ENCODE peak calls at places on chromosomes 12 and 14, in six cellular contexts. One of them, this sample, is unnamed.

GRCh38 chr14:77041837-77042557 is 13.5 kb upstream of the IRF2BPL start:
- DNase-seq in psoas muscle: peak
- DNase-seq in lower lobe of right lung: no peak
- DNase-seq in GM12864: no peak
- DNase-seq in A549: no peak
- DNase-seq in IMR-90: peak
- DNase-seq in this sample: peak

GRCh38 chr12:27434673-27435565 is 11.6 kb upstream of the SMCO2 start:
- DNase-seq in psoas muscle: no peak
- DNase-seq in lower lobe of right lung: no peak
- DNase-seq in GM12864: no peak
- DNase-seq in A549: peak
- DNase-seq in IMR-90: no peak
- DNase-seq in this sample: peak

GRCh38 chr12:93050026-93050747 is 121.1 kb upstream of the EEA1 start:
- DNase-seq in psoas muscle: no peak
- DNase-seq in lower lobe of right lung: no peak
- DNase-seq in GM12864: no peak
- DNase-seq in A549: no peak
- DNase-seq in IMR-90: peak
- DNase-seq in this sample: peak

GRCh38 chr12:2120982-2121758 is 68.4 kb downstream of the CACNA1C start:
- DNase-seq in psoas muscle: no peak
- DNase-seq in lower lobe of right lung: no peak
- DNase-seq in GM12864: no peak
- DNase-seq in A549: no peak
- DNase-seq in IMR-90: no peak
- DNase-seq in this sample: no peak

GRCh38 chr12:64943686-64944085 is 119.2 kb downstream of the TBC1D30 start:
- DNase-seq in psoas muscle: no peak
- DNase-seq in lower lobe of right lung: no peak
- DNase-seq in GM12864: no peak
- DNase-seq in A549: no peak
- DNase-seq in IMR-90: no peak
- DNase-seq in this sample: peak

GRCh38 chr14:23513005-23513412 is 38.6 kb downstream of the ZFHX2 start:
- DNase-seq in psoas muscle: no peak
- DNase-seq in lower lobe of right lung: no peak
- DNase-seq in GM12864: no peak
- DNase-seq in A549: no peak
- DNase-seq in IMR-90: no peak
- DNase-seq in this sample: no peak

GRCh38 chr12:112130461-112130998 is 5.2 kb downstream of the TRAFD1 start:
- DNase-seq in psoas muscle: no peak
- DNase-seq in lower lobe of right lung: no peak
- DNase-seq in GM12864: no peak
- DNase-seq in A549: no peak
- DNase-seq in IMR-90: peak
- DNase-seq in this sample: peak

GRCh38 chr14:92511472-92512247 is 1.9 kb upstream of the RIN3 start:
- DNase-seq in psoas muscle: no peak
- DNase-seq in lower lobe of right lung: no peak
- DNase-seq in GM12864: no peak
- DNase-seq in A549: peak
- DNase-seq in IMR-90: peak
- DNase-seq in this sample: peak

GRCh38 chr12:8123124-8123888 is at the start of gene CLEC4A:
- DNase-seq in psoas muscle: no peak
- DNase-seq in lower lobe of right lung: no peak
- DNase-seq in GM12864: no peak
- DNase-seq in A549: no peak
- DNase-seq in IMR-90: no peak
- DNase-seq in this sample: no peak

GRCh38 chr14:63186453-63186852 is 17.8 kb upstream of the RHOJ start:
- DNase-seq in psoas muscle: no peak
- DNase-seq in lower lobe of right lung: no peak
- DNase-seq in GM12864: no peak
- DNase-seq in A549: no peak
- DNase-seq in IMR-90: peak
- DNase-seq in this sample: peak

GRCh38 chr12:132506730-132507538 is 17.0 kb downstream of the FBRSL1 start:
- DNase-seq in psoas muscle: peak
- DNase-seq in lower lobe of right lung: peak
- DNase-seq in GM12864: no peak
- DNase-seq in A549: no peak
- DNase-seq in IMR-90: peak
- DNase-seq in this sample: peak

GRCh38 chr12:130775953-130776856 is 60.1 kb upstream of the RIMBP2 start:
- DNase-seq in psoas muscle: no peak
- DNase-seq in lower lobe of right lung: no peak
- DNase-seq in GM12864: no peak
- DNase-seq in A549: peak
- DNase-seq in IMR-90: peak
- DNase-seq in this sample: peak

GRCh38 chr12:119681953-119682352 is 14.0 kb downstream of the PRKAB1 start:
- DNase-seq in psoas muscle: no peak
- DNase-seq in lower lobe of right lung: no peak
- DNase-seq in GM12864: peak
- DNase-seq in A549: no peak
- DNase-seq in IMR-90: no peak
- DNase-seq in this sample: no peak

GRCh38 chr12:46888568-46888967 is 62.8 kb upstream of the SLC38A4 start:
- DNase-seq in psoas muscle: no peak
- DNase-seq in lower lobe of right lung: no peak
- DNase-seq in GM12864: no peak
- DNase-seq in A549: no peak
- DNase-seq in IMR-90: no peak
- DNase-seq in this sample: no peak

GRCh38 chr14:27739657-27740156 is 1026.9 kb upstream of the FOXG1 start:
- DNase-seq in psoas muscle: no peak
- DNase-seq in lower lobe of right lung: no peak
- DNase-seq in GM12864: no peak
- DNase-seq in A549: no peak
- DNase-seq in IMR-90: no peak
- DNase-seq in this sample: no peak

GRCh38 chr12:57834086-57834876 is 12.2 kb downstream of the CTDSP2 start:
- DNase-seq in psoas muscle: no peak
- DNase-seq in lower lobe of right lung: no peak
- DNase-seq in GM12864: no peak
- DNase-seq in A549: no peak
- DNase-seq in IMR-90: no peak
- DNase-seq in this sample: no peak
- H3K4me3 ChIP-seq in psoas muscle: peak
- H3K4me3 ChIP-seq in lower lobe of right lung: no peak
- H3K4me3 ChIP-seq in GM12864: no peak
- H3K4me3 ChIP-seq in A549: no peak
- H3K4me3 ChIP-seq in IMR-90: no peak
- H3K4me3 ChIP-seq in this sample: no peak

DNA sequence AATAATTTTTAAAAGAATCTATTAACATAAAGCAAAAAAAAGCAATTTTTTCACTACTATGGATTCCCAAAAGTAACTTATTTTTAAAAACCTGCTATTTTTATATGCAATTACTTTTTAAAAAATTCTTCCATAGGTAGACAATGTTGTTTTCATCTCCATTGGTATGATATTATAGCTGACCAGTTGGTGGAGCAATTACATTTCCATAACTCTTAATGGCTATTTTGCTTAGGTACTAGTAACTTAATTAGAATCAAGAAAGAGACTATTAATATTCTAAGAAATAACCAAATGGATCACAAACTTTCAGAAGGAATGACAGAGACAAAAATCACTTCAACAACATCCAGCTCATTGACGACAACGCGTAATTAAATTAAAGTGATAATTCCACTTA is 64.7 kb upstream of the PTCSC3 start:
- DNase-seq in psoas muscle: no peak
- DNase-seq in lower lobe of right lung: no peak
- DNase-seq in GM12864: no peak
- DNase-seq in A549: no peak
- DNase-seq in IMR-90: no peak
- DNase-seq in this sample: no peak
- TF ChIP-seq CTCF in psoas muscle: no peak
- TF ChIP-seq CTCF in lower lobe of right lung: no peak
- TF ChIP-seq CTCF in GM12864: no peak
- TF ChIP-seq CTCF in A549: no peak
- TF ChIP-seq CTCF in IMR-90: peak
- TF ChIP-seq CTCF in this sample: no peak

GRCh38 chr14:64501326-64502171 is 2.1 kb downstream of the ZBTB25 start:
- DNase-seq in psoas muscle: peak
- DNase-seq in lower lobe of right lung: peak
- DNase-seq in GM12864: no peak
- DNase-seq in A549: no peak
- DNase-seq in IMR-90: peak
- DNase-seq in this sample: peak
- H3K4me3 ChIP-seq in psoas muscle: peak
- H3K4me3 ChIP-seq in lower lobe of right lung: peak
- H3K4me3 ChIP-seq in GM12864: peak
- H3K4me3 ChIP-seq in A549: peak
- H3K4me3 ChIP-seq in IMR-90: no peak
- H3K4me3 ChIP-seq in this sample: peak

GRCh38 chr14:106460916-106461315 is 934.5 kb downstream of the TMEM121 start:
- DNase-seq in psoas muscle: no peak
- DNase-seq in lower lobe of right lung: no peak
- DNase-seq in GM12864: no peak
- DNase-seq in A549: no peak
- DNase-seq in IMR-90: no peak
- DNase-seq in this sample: no peak

GRCh38 chr14:106455026-106455425 is 928.6 kb downstream of the TMEM121 start:
- DNase-seq in psoas muscle: no peak
- DNase-seq in lower lobe of right lung: no peak
- DNase-seq in GM12864: no peak
- DNase-seq in A549: no peak
- DNase-seq in IMR-90: no peak
- DNase-seq in this sample: no peak

GRCh38 chr14:106459971-106460730 is 933.8 kb downstream of the TMEM121 start:
- DNase-seq in psoas muscle: no peak
- DNase-seq in lower lobe of right lung: no peak
- DNase-seq in GM12864: no peak
- DNase-seq in A549: peak
- DNase-seq in IMR-90: no peak
- DNase-seq in this sample: no peak
- TF ChIP-seq CTCF in psoas muscle: no peak
- TF ChIP-seq CTCF in lower lobe of right lung: peak
- TF ChIP-seq CTCF in GM12864: peak
- TF ChIP-seq CTCF in A549: no peak
- TF ChIP-seq CTCF in IMR-90: no peak
- TF ChIP-seq CTCF in this sample: no peak

DNA sequence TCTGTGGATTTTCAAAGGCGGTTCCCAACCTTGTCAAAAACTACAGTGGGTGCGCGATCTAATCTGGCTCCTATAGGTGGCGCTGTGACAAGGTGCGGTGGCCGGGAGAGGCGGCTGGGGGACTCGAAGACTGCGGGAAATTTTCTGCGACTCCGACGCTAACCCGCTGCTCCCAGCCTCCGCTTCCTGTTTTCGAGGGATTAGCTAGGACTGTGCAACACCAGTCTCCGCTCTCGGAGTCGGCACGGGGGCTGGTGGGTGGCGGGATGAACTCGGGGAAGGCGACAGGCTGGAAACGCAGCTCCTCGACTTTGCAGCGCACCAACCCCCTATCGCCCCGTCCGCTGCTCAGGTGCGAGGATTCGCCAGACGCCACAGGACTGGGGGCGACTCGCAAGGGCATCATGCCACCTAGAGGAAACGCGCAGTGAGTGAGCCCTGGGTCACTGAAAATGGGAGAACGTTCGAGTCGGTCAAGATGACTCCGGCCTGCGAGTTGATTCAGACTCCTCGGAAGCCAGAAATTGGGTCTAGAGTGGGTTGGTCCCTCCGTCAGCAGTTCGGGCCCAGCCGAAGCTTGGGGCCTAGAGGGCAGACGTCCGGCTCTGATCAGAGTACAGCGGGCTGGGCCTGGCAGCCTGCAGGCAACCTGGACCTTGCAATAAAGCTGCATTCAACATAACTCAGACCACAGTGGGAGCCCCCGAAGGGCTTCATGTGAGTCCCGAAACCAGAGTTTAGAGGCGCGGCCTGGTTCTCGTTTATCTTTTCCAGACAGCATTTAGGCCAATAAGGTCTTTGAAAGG is 5.5 kb upstream of the PAX9 start:
- DNase-seq in psoas muscle: no peak
- DNase-seq in lower lobe of right lung: no peak
- DNase-seq in GM12864: no peak
- DNase-seq in A549: peak
- DNase-seq in IMR-90: no peak
- DNase-seq in this sample: no peak
- H3K4me3 ChIP-seq in psoas muscle: peak
- H3K4me3 ChIP-seq in lower lobe of right lung: no peak
- H3K4me3 ChIP-seq in GM12864: no peak
- H3K4me3 ChIP-seq in A549: peak
- H3K4me3 ChIP-seq in IMR-90: no peak
- H3K4me3 ChIP-seq in this sample: no peak

DNA sequence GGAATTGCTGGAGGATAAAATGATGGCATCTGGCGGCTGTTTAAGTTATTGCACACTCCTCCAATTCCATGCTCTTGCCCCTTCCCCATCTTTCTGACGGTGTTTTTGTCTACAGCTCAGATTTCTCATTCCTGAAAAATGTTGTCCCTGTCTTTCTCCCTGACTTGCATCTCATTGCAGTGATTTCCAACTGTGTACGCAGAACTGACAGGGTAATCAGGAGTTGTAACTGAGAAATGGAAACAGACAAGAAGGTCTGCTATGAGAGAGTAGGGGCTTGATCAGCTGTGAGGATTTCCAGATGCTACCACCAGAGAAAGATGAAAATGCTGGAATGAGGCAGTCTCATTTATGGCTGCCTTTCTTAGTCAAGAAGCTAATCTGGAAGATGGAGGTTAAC is 1.3 kb downstream of the ERP27 start:
- DNase-seq in psoas muscle: no peak
- DNase-seq in lower lobe of right lung: no peak
- DNase-seq in GM12864: no peak
- DNase-seq in A549: no peak
- DNase-seq in IMR-90: no peak
- DNase-seq in this sample: no peak
- TF ChIP-seq CTCF in psoas muscle: no peak
- TF ChIP-seq CTCF in lower lobe of right lung: no peak
- TF ChIP-seq CTCF in GM12864: no peak
- TF ChIP-seq CTCF in A549: no peak
- TF ChIP-seq CTCF in IMR-90: no peak
- TF ChIP-seq CTCF in this sample: peak

GRCh38 chr14:59870277-59871165 is at the start of gene RTN1:
- DNase-seq in psoas muscle: peak
- DNase-seq in lower lobe of right lung: peak
- DNase-seq in GM12864: no peak
- DNase-seq in A549: no peak
- DNase-seq in IMR-90: peak
- DNase-seq in this sample: peak
- H3K4me3 ChIP-seq in psoas muscle: peak
- H3K4me3 ChIP-seq in lower lobe of right lung: peak
- H3K4me3 ChIP-seq in GM12864: peak
- H3K4me3 ChIP-seq in A549: peak
- H3K4me3 ChIP-seq in IMR-90: peak
- H3K4me3 ChIP-seq in this sample: peak